ENCODE peak calls at places on chromosomes 7 and 10, in eight cellular contexts. Z, J, V, C, U, D, O and X are unnamed samples.

GRCh38 chr10:19749185-19749729 is 67.0 kb upstream of the PLXDC2 start:
- DNase-seq in D (no peak), Z (no peak), V (no peak), J (peak), U (peak), C (no peak), O (peak), X (peak)

GRCh38 chr10:90571876-90572275 is 286.0 kb downstream of the HTR7 start:
- DNase-seq in C (no peak), D (no peak), U (no peak), J (peak), O (peak), V (no peak), Z (no peak), X (peak)

GRCh38 chr10:14405076-14406065 is 74.6 kb upstream of the FRMD4A start:
- DNase-seq in U (peak), D (no peak), O (peak), V (no peak), J (peak), C (no peak), Z (peak), X (peak)

GRCh38 chr7:141941075-141941474 is 5.7 kb downstream of the CLEC5A start:
- DNase-seq in U (no peak), D (no peak), J (no peak), V (no peak), O (no peak), Z (no peak), C (no peak), X (no peak)

GRCh38 chr7:32447218-32447617 is 43.0 kb downstream of the LSM5 start:
- DNase-seq in C (no peak), D (no peak), Z (no peak), O (no peak), U (no peak), J (no peak), V (no peak), X (no peak)

GRCh38 chr10:55629792-55630490 is 731.1 kb downstream of the ZWINT start:
- DNase-seq in D (peak), C (peak), J (peak), U (peak), O (peak), V (no peak), Z (no peak), X (peak)

GRCh38 chr7:28130277-28130676 is 50.3 kb downstream of the JAZF1 start:
- DNase-seq in C (no peak), U (peak), D (no peak), O (peak), J (peak), Z (peak), V (no peak), X (peak)

GRCh38 chr10:82969405-82969804 is 1094.4 kb downstream of the NRG3 start:
- DNase-seq in V (no peak), D (peak), O (peak), Z (no peak), J (peak), C (no peak), U (peak), X (peak)

GRCh38 chr10:17668435-17669184 is 24.7 kb downstream of the STAM start:
- DNase-seq in U (no peak), C (no peak), Z (no peak), J (no peak), V (no peak), D (no peak), O (no peak), X (no peak)

GRCh38 chr10:125062244-125063208 is 97.8 kb downstream of the CTBP2 start:
- DNase-seq in V (no peak), J (no peak), C (peak), Z (no peak), D (no peak), O (peak), U (peak), X (peak)

GRCh38 chr10:125060851-125061556 is 99.4 kb downstream of the CTBP2 start:
- DNase-seq in C (peak), U (peak), D (peak), V (peak), J (peak), Z (peak), O (peak), X (peak)

GRCh38 chr10:125060038-125060437 is 100.3 kb downstream of the CTBP2 start:
- DNase-seq in V (no peak), Z (peak), J (peak), C (no peak), O (peak), U (peak), D (no peak), X (no peak)

GRCh38 chr10:125060486-125060850 is 99.9 kb downstream of the CTBP2 start:
- DNase-seq in J (peak), O (no peak), D (peak), C (no peak), Z (no peak), U (peak), V (peak), X (peak)

DNA sequence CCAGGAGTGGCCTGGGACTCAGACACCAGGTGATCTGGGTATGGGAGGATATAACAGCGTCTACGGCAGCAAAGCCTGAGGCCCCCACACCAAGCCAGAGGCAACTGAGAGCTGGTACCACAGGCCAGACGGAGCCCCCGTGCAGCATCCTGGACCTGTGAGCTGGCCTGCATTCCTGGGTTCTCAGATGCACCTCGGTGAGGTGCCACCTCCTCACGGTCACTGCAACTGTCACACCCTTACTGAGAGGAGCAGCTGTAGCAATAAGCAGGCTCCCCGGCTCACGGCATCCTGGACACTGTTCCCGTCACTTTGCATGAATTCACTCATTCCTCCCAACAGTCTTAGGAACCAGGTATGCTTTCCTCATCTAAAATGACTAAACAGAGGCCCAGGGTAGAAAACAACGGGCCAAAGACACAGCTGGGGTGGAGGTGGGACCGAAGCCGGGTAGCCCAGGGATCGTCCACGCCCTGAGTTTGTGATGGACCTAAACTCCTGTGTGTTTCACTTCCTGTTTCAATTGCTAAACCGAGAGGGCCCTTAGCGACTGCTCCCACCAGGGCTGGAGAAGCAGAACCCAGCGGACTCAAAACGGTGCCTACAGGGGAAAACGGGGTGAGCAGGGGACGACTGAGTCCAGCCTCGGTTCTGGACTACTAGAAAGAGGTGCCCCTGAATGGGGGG is 98.7 kb downstream of the CTBP2 start:
- DNase-seq in U (peak), V (no peak), C (no peak), J (no peak), O (no peak), Z (no peak), D (no peak), X (no peak)
- H3K4me3 ChIP-seq in U (no peak), V (no peak), C (no peak), J (no peak), O (no peak), Z (no peak), D (no peak), X (no peak)

GRCh38 chr10:68879628-68880027 is 21.5 kb upstream of the DDX50 start:
- DNase-seq in U (no peak), V (no peak), O (no peak), D (no peak), J (no peak), C (no peak), Z (no peak), X (no peak)
- TF ChIP-seq CTCF in U (no peak), V (no peak), O (no peak), D (peak), J (no peak), C (no peak), Z (no peak), X (no peak)

GRCh38 chr7:123847868-123848267 is 2.9 kb downstream of the HYAL4 start:
- DNase-seq in O (no peak), Z (no peak), D (no peak), J (no peak), C (no peak), U (no peak), V (no peak), X (no peak)

GRCh38 chr7:123849855-123850254 is 4.9 kb downstream of the HYAL4 start:
- DNase-seq in C (no peak), D (no peak), U (no peak), J (no peak), O (no peak), V (no peak), Z (no peak), X (no peak)

GRCh38 chr7:123844712-123845219 is at the start of gene HYAL4:
- DNase-seq in J (no peak), O (no peak), Z (no peak), C (no peak), V (no peak), U (no peak), D (no peak), X (no peak)

GRCh38 chr7:123846217-123846891 is 1.4 kb downstream of the HYAL4 start:
- DNase-seq in V (no peak), C (no peak), Z (no peak), D (peak), O (no peak), U (peak), J (peak), X (peak)

DNA sequence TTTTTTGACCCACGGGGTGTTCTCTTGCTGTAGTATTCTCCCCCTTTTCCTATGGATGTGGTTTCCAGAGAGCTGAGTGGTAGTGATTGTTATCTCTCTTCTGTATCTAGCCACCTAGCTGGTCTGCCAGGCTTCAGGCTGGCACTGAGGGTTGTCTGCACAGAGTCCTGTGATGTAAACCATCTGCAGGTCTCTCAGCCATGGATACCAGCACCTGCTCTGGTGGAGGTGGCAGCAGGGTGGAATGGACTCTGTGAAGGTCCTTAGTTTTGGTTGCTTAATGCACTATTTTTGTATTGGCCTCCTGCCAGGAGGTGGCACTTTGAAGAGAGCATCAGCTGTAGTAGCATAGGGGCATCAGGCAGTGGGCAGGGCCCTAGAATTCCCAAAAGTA is 851 bp downstream of the HYAL4 start:
- DNase-seq in U (no peak), Z (no peak), V (no peak), D (no peak), J (no peak), O (no peak), C (no peak), X (no peak)
- H3K4me3 ChIP-seq in U (no peak), Z (no peak), V (no peak), D (no peak), J (no peak), O (no peak), C (no peak), X (no peak)

GRCh38 chr10:75210193-75211006 is at the start of gene VDAC2:
- DNase-seq in J (peak), Z (no peak), C (peak), V (no peak), O (peak), U (peak), D (peak), X (peak)
- TF ChIP-seq CTCF in J (no peak), Z (no peak), C (no peak), V (no peak), O (no peak), U (no peak), D (no peak), X (no peak)

GRCh38 chr7:73831656-73832579 is 1.1 kb downstream of the CLDN4 start:
- DNase-seq in J (no peak), C (no peak), U (no peak), O (no peak), Z (no peak), V (no peak), D (no peak), X (no peak)

GRCh38 chr7:73832806-73833205 is 2.0 kb downstream of the CLDN4 start:
- DNase-seq in V (no peak), C (no peak), U (no peak), D (no peak), O (no peak), J (no peak), Z (no peak), X (no peak)

GRCh38 chr7:73834626-73835191 is 3.9 kb downstream of the CLDN4 start:
- DNase-seq in U (no peak), D (no peak), J (no peak), V (no peak), C (no peak), Z (no peak), O (no peak), X (no peak)

GRCh38 chr7:73830872-73831655 is at the start of gene CLDN4:
- DNase-seq in C (no peak), U (no peak), V (no peak), J (no peak), D (no peak), O (no peak), Z (no peak), X (no peak)

GRCh38 chr7:73833251-73833919 is 2.6 kb downstream of the CLDN4 start:
- DNase-seq in C (no peak), O (no peak), Z (no peak), D (no peak), J (no peak), V (no peak), U (no peak), X (no peak)
- H3K4me3 ChIP-seq in C (no peak), O (no peak), Z (no peak), D (no peak), J (no peak), V (no peak), U (no peak), X (no peak)

GRCh38 chr10:32377458-32378370 is 30.8 kb upstream of the EPC1 start:
- DNase-seq in Z (no peak), U (peak), C (no peak), O (peak), V (no peak), J (peak), D (peak), X (peak)
- TF ChIP-seq CTCF in Z (peak), U (peak), C (peak), O (peak), V (peak), J (peak), D (peak), X (peak)

DNA sequence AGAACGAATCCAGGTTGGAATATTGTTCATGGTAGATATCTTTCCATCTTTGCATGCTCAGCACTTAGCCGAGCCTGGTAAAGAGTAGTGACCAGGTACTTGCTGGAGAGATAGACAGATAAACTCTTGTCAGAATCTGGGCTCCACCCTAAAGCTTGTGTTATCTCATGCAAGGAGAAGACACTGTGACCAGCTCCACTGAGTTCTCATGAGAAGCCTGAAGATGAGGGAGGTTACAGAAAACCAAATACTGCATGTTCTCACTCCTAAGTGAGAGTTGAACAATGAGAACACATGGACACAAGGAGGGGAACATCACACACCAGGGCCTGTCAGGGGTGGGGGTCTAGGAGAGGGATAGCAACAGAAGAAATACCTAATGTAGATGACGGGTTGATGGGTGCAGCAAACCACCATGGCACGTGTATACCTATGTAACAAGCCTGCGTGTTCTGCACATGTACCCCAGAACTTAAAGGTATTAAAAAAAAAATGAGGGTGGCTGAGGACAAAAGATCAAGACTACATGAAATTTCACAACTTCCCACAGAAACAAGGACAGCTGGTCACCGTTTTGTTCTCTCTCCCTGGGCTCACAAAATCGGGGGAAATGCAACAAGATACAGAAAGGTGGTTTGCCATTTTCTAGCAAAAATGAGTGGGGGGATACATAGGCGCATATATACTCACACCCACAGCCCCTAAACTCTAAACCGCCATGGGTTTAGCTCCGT is 17.4 kb downstream of the DLG5 start:
- DNase-seq in D (no peak), U (peak), O (peak), J (no peak), Z (no peak), C (no peak), V (no peak), X (peak)
- H3K4me3 ChIP-seq in D (no peak), U (no peak), O (no peak), J (no peak), Z (no peak), C (no peak), V (no peak), X (no peak)

DNA sequence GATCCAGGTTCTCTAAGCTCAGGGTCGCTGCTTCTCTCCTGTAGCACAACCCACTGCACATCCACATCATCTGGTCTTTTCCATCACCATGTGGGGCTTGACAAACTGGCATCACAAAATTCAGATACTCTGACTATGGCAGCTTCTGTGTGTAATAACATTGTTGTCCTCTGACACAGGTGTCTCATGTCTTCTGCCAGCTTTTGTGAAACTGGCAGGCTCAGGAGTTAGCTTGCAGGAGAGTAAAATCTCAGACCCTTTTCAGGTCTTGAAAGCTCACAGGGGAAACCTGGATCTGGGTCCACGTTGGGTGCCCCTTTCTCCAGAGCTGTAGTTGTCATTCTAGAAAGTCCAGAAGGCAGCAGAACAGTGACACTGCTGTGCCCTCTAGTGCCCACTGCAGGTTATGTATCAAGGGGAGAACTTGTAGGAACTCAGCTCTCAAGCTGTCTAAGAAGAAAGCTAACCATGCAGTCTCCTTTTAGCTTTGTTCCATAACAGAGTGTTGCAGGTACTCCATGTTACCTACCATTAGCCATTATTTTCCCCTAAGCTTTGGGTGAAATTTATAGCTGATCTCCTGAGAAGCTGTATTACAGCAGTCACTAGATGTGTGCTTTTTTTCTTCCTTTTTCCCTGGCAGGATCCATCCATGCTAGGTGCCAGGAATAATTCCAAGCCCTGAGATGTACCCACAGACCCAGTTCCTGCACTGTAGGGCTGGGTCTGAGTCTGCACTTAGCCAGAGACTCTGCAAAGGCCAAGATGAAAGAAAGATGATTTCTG is 102.7 kb downstream of the ZNF248 start:
- DNase-seq in V (no peak), Z (no peak), O (no peak), J (no peak), U (peak), D (peak), C (peak), X (peak)
- TF ChIP-seq CTCF in V (no peak), Z (no peak), O (no peak), J (no peak), U (peak), D (peak), C (peak), X (peak)

GRCh38 chr10:130714700-130715467 is 578.7 kb downstream of the GLRX3 start:
- DNase-seq in U (no peak), O (no peak), Z (no peak), V (no peak), C (no peak), J (no peak), D (no peak), X (no peak)
- H3K4me3 ChIP-seq in U (no peak), O (no peak), Z (no peak), V (no peak), C (no peak), J (no peak), D (no peak), X (no peak)